ENCODE peak calls at places on chromosome 12, in five cellular contexts. H, O, V, P and W are unnamed samples.

GRCh38 chr12:96136720-96137378 is 57.3 kb upstream of the ELK3 start:
- DNase-seq in O (no peak), H (no peak), P (no peak), V (no peak), W (peak; percentile 9)

GRCh38 chr12:117742721-117743120 is 226.1 kb downstream of the KSR2 start:
- DNase-seq in H (no peak), P (no peak), O (no peak), V (no peak), W (no peak)

GRCh38 chr12:57149309-57149900 is 2.0 kb upstream of the LRP1-AS start:
- DNase-seq in O (no peak), H (no peak), P (no peak), V (peak; percentile 89), W (no peak)

GRCh38 chr12:67705394-67706370 is 57.1 kb downstream of the DYRK2 start:
- DNase-seq in H (no peak), P (peak; percentile 85), V (no peak), O (peak; percentile 73), W (peak; percentile 28)

GRCh38 chr12:13777374-13777773 is 204.0 kb downstream of the GRIN2B start:
- DNase-seq in P (no peak), V (no peak), O (no peak), H (no peak), W (no peak)

GRCh38 chr12:94561943-94562411 is 88.4 kb downstream of the TMCC3 start:
- DNase-seq in V (peak; percentile 70), P (no peak), H (no peak), O (no peak), W (no peak)

GRCh38 chr12:6215932-6216494 is 15.8 kb downstream of the CD9 start:
- DNase-seq in V (no peak), P (peak; percentile 49), O (peak; percentile 34), H (no peak), W (peak; percentile 15)

GRCh38 chr12:66905201-66905600 is 226.3 kb upstream of the GRIP1 start:
- DNase-seq in H (no peak), O (no peak), P (no peak), V (no peak), W (no peak)

GRCh38 chr12:120687570-120688289 is 781 bp downstream of the MLEC start:
- DNase-seq in P (no peak), H (no peak), V (no peak), O (no peak), W (no peak)

GRCh38 chr12:94174576-94174975 is 26.2 kb downstream of the PLXNC1 start:
- DNase-seq in H (no peak), O (no peak), P (no peak), V (peak; percentile 61), W (no peak)

GRCh38 chr12:130879781-130880389 is 8.0 kb downstream of the RAN start:
- DNase-seq in V (no peak), H (no peak), O (no peak), P (no peak), W (no peak)

GRCh38 chr12:7376196-7376595 is 67.8 kb downstream of the CD163L1 start:
- DNase-seq in P (peak; percentile 10), O (peak; percentile 51), V (no peak), H (no peak), W (no peak)

GRCh38 chr12:90366286-90366685 is 588.7 kb downstream of the CCER1 start:
- DNase-seq in P (peak; percentile 54), H (no peak), V (no peak), O (peak; percentile 46), W (no peak)

GRCh38 chr12:60494249-60494648 is 898.4 kb downstream of the SLC16A7 start:
- DNase-seq in V (no peak), H (peak; percentile 35), O (peak; percentile 15), P (peak; percentile 27), W (peak; percentile 39)

GRCh38 chr12:12684375-12685106 is 11.4 kb downstream of the GPR19 start:
- DNase-seq in O (no peak), P (no peak), H (no peak), V (no peak), W (peak; percentile 56)

GRCh38 chr12:2083561-2083960 is 30.8 kb downstream of the CACNA1C start:
- DNase-seq in P (no peak), V (no peak), H (peak; percentile 86), O (no peak), W (no peak)

GRCh38 chr12:117334855-117335587 is 26.4 kb downstream of the NOS1 start:
- DNase-seq in H (no peak), V (no peak), O (no peak), P (no peak), W (no peak)

GRCh38 chr12:54006700-54007220 is 2.0 kb upstream of the HOXC8 start:
- DNase-seq in H (no peak), V (no peak), O (no peak), P (no peak), W (no peak)

GRCh38 chr12:42186793-42187192 is 42.1 kb upstream of the GXYLT1 start:
- DNase-seq in H (no peak), O (no peak), V (no peak), P (no peak), W (no peak)

GRCh38 chr12:61546296-61546695 is 713.9 kb upstream of the USP15 start:
- DNase-seq in V (no peak), O (no peak), H (no peak), P (no peak), W (no peak)

GRCh38 chr12:30794591-30795409 is 40.0 kb upstream of the CAPRIN2 start:
- DNase-seq in H (peak; percentile 16), O (peak; percentile 96), V (no peak), P (no peak), W (peak; percentile 96)

GRCh38 chr12:130401703-130402102 is 64.0 kb downstream of the PIWIL1 start:
- DNase-seq in P (no peak), O (no peak), V (no peak), H (peak; percentile 11), W (peak; percentile 14)